ENCODE peak calls at places on chromosomes 7 and 10, in six cellular contexts. One of them, this sample, is unnamed.

GRCh38 chr7:152521420-152522337 is 85.9 kb upstream of the KMT2C start:
- DNase-seq in dorsolateral prefrontal cortex: no peak
- DNase-seq in activated CD4-positive, alpha-beta T cell treated with anti-CD3 and anti-CD28 coated beads for 1 hour: no peak
- DNase-seq in amniotic stem cell: no peak
- DNase-seq in hippocampal formation: no peak
- DNase-seq in fibroblast of lung: no peak
- DNase-seq in this sample: no peak

GRCh38 chr10:86964061-86964846 is 4.0 kb upstream of the ADIRF start:
- DNase-seq in dorsolateral prefrontal cortex: peak; percentile 32
- DNase-seq in activated CD4-positive, alpha-beta T cell treated with anti-CD3 and anti-CD28 coated beads for 1 hour: no peak
- DNase-seq in amniotic stem cell: no peak
- DNase-seq in hippocampal formation: no peak
- DNase-seq in fibroblast of lung: no peak
- DNase-seq in this sample: peak; percentile 63

GRCh38 chr10:70054902-70055301 is 2.3 kb downstream of the MACROH2A2 start:
- DNase-seq in dorsolateral prefrontal cortex: no peak
- DNase-seq in activated CD4-positive, alpha-beta T cell treated with anti-CD3 and anti-CD28 coated beads for 1 hour: no peak
- DNase-seq in amniotic stem cell: no peak
- DNase-seq in hippocampal formation: no peak
- DNase-seq in fibroblast of lung: no peak
- DNase-seq in this sample: no peak

GRCh38 chr10:118278649-118279048 is 63.5 kb downstream of the FAM204A start:
- DNase-seq in dorsolateral prefrontal cortex: no peak
- DNase-seq in activated CD4-positive, alpha-beta T cell treated with anti-CD3 and anti-CD28 coated beads for 1 hour: no peak
- DNase-seq in amniotic stem cell: no peak
- DNase-seq in hippocampal formation: no peak
- DNase-seq in fibroblast of lung: no peak
- DNase-seq in this sample: no peak

GRCh38 chr7:154860621-154861375 is 142.1 kb downstream of the PAXIP1 start:
- DNase-seq in dorsolateral prefrontal cortex: no peak
- DNase-seq in activated CD4-positive, alpha-beta T cell treated with anti-CD3 and anti-CD28 coated beads for 1 hour: no peak
- DNase-seq in amniotic stem cell: no peak
- DNase-seq in hippocampal formation: no peak
- DNase-seq in fibroblast of lung: no peak
- DNase-seq in this sample: peak; percentile 26

GRCh38 chr10:99926925-99927718 is 82.6 kb downstream of the DNMBP start:
- DNase-seq in dorsolateral prefrontal cortex: no peak
- DNase-seq in activated CD4-positive, alpha-beta T cell treated with anti-CD3 and anti-CD28 coated beads for 1 hour: no peak
- DNase-seq in amniotic stem cell: no peak
- DNase-seq in hippocampal formation: no peak
- DNase-seq in fibroblast of lung: peak; percentile 52
- DNase-seq in this sample: peak; percentile 74

GRCh38 chr7:120553497-120553896 is 280.5 kb downstream of the KCND2 start:
- DNase-seq in dorsolateral prefrontal cortex: no peak
- DNase-seq in activated CD4-positive, alpha-beta T cell treated with anti-CD3 and anti-CD28 coated beads for 1 hour: no peak
- DNase-seq in amniotic stem cell: no peak
- DNase-seq in hippocampal formation: no peak
- DNase-seq in fibroblast of lung: no peak
- DNase-seq in this sample: no peak

GRCh38 chr7:28269700-28270361 is 89.2 kb upstream of the JAZF1 start:
- DNase-seq in dorsolateral prefrontal cortex: no peak
- DNase-seq in activated CD4-positive, alpha-beta T cell treated with anti-CD3 and anti-CD28 coated beads for 1 hour: no peak
- DNase-seq in amniotic stem cell: no peak
- DNase-seq in hippocampal formation: no peak
- DNase-seq in fibroblast of lung: no peak
- DNase-seq in this sample: no peak

GRCh38 chr10:130109796-130110235 is 814 bp downstream of the C10orf143 start:
- DNase-seq in dorsolateral prefrontal cortex: no peak
- DNase-seq in activated CD4-positive, alpha-beta T cell treated with anti-CD3 and anti-CD28 coated beads for 1 hour: peak; percentile 38
- DNase-seq in amniotic stem cell: peak; percentile 64
- DNase-seq in hippocampal formation: peak; percentile 65
- DNase-seq in fibroblast of lung: peak; percentile 89
- DNase-seq in this sample: peak; percentile 85

This sample was measured in sigmoid colon.